ENCODE peak calls at places on chromosomes 2 and 18, in nine cellular contexts. One of them, this sample, is unnamed.

GRCh38 chr18:79064228-79064627 is 5.0 kb upstream of the ATP9B start:
- DNase-seq in GM20000: no peak
- DNase-seq in foreskin fibroblast: no peak
- DNase-seq in endodermal cell: no peak
- DNase-seq in HFFc6: no peak
- DNase-seq in H9: no peak
- DNase-seq in GM13977: no peak
- DNase-seq in fibroblast of lung: no peak
- DNase-seq in AG04450: no peak
- DNase-seq in this sample: no peak

GRCh38 chr18:10059610-10060468 is 146.0 kb downstream of the VAPA start:
- DNase-seq in HFFc6: no peak
- DNase-seq in H9: no peak
- DNase-seq in GM20000: no peak
- DNase-seq in foreskin fibroblast: peak
- DNase-seq in fibroblast of lung: no peak
- DNase-seq in endodermal cell: no peak
- DNase-seq in GM13977: no peak
- DNase-seq in AG04450: no peak
- DNase-seq in this sample: no peak

GRCh38 chr2:203758841-203759691 is 52.6 kb downstream of the CD28 start:
- DNase-seq in H9: no peak
- DNase-seq in GM13977: no peak
- DNase-seq in AG04450: peak
- DNase-seq in HFFc6: peak
- DNase-seq in fibroblast of lung: peak
- DNase-seq in foreskin fibroblast: peak
- DNase-seq in GM20000: no peak
- DNase-seq in endodermal cell: no peak
- DNase-seq in this sample: no peak

GRCh38 chr2:125471963-125472362 is 1184.0 kb upstream of the GYPC start:
- DNase-seq in endodermal cell: peak
- DNase-seq in fibroblast of lung: no peak
- DNase-seq in HFFc6: no peak
- DNase-seq in GM13977: peak
- DNase-seq in foreskin fibroblast: no peak
- DNase-seq in H9: peak
- DNase-seq in AG04450: peak
- DNase-seq in GM20000: peak
- DNase-seq in this sample: no peak

GRCh38 chr2:115083711-115084110 is 641.3 kb downstream of the DPP10 start:
- DNase-seq in H9: no peak
- DNase-seq in GM20000: no peak
- DNase-seq in fibroblast of lung: no peak
- DNase-seq in AG04450: no peak
- DNase-seq in foreskin fibroblast: no peak
- DNase-seq in HFFc6: no peak
- DNase-seq in endodermal cell: no peak
- DNase-seq in GM13977: no peak
- DNase-seq in this sample: no peak

GRCh38 chr2:44075536-44075935 is 79.7 kb upstream of the LRPPRC start:
- DNase-seq in GM13977: no peak
- DNase-seq in H9: no peak
- DNase-seq in GM20000: no peak
- DNase-seq in HFFc6: peak
- DNase-seq in AG04450: no peak
- DNase-seq in fibroblast of lung: peak
- DNase-seq in endodermal cell: no peak
- DNase-seq in foreskin fibroblast: peak
- DNase-seq in this sample: peak

GRCh38 chr2:74849228-74849892 is 15.4 kb downstream of the HK2 start:
- DNase-seq in GM13977: peak
- DNase-seq in HFFc6: no peak
- DNase-seq in endodermal cell: peak
- DNase-seq in fibroblast of lung: peak
- DNase-seq in H9: peak
- DNase-seq in AG04450: no peak
- DNase-seq in foreskin fibroblast: no peak
- DNase-seq in GM20000: peak
- DNase-seq in this sample: no peak

GRCh38 chr2:68251187-68251854 is 1.0 kb downstream of the PPP3R1 start:
- DNase-seq in GM13977: peak
- DNase-seq in GM20000: peak
- DNase-seq in AG04450: no peak
- DNase-seq in H9: peak
- DNase-seq in HFFc6: peak
- DNase-seq in foreskin fibroblast: peak
- DNase-seq in fibroblast of lung: peak
- DNase-seq in endodermal cell: peak
- DNase-seq in this sample: peak

GRCh38 chr2:46774499-46775228 is 140.9 kb downstream of the MCFD2 start:
- DNase-seq in H9: no peak
- DNase-seq in foreskin fibroblast: peak
- DNase-seq in GM20000: no peak
- DNase-seq in AG04450: no peak
- DNase-seq in GM13977: no peak
- DNase-seq in endodermal cell: no peak
- DNase-seq in fibroblast of lung: peak
- DNase-seq in HFFc6: peak
- DNase-seq in this sample: no peak

GRCh38 chr18:27619906-27620305 is 434.8 kb upstream of the CHST9 start:
- DNase-seq in AG04450: no peak
- DNase-seq in endodermal cell: no peak
- DNase-seq in foreskin fibroblast: no peak
- DNase-seq in HFFc6: no peak
- DNase-seq in fibroblast of lung: no peak
- DNase-seq in GM13977: no peak
- DNase-seq in H9: no peak
- DNase-seq in GM20000: no peak
- DNase-seq in this sample: no peak

DNA sequence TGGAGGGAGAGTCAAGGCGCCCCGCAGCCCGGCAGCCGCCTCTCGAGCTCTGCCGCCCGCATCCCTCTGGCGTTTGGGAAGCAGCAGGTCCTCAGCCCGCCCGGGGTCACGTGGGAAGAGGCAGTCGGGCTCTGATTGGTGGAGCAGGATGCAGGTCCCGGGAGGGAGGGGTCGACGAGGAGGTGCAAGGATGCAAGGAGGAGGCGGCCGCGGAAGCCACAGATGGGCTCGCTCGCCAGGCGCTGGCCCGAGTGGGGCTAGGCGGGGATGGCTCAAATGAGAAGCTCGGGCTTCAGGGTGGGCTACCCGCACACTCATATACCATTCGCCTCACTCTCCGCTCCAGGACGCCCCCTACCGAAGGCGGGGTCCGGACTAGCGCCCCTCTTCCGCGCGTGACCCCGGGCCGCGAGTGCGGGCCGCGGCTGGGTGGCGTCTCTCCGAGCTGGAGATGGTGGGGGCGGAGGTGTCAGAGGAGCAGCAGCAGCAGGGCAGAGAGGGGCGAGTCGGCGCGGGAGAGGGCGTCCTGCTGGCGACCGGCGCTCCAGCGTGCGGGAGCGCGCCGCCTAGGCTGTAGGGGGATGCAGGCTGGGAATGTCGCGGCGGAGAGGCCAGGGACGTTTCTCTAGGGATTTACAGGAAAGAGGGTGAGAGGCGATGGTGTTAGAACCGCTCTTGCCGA is at the start of gene TMEFF2:
- DNase-seq in GM13977: peak
- DNase-seq in fibroblast of lung: peak
- DNase-seq in AG04450: peak
- DNase-seq in GM20000: peak
- DNase-seq in foreskin fibroblast: peak
- DNase-seq in HFFc6: peak
- DNase-seq in H9: peak
- DNase-seq in endodermal cell: peak
- DNase-seq in this sample: peak
- TF ChIP-seq CTCF in GM13977: peak
- TF ChIP-seq CTCF in fibroblast of lung: peak
- TF ChIP-seq CTCF in AG04450: peak
- TF ChIP-seq CTCF in GM20000: no peak
- TF ChIP-seq CTCF in foreskin fibroblast: peak
- TF ChIP-seq CTCF in HFFc6: peak
- TF ChIP-seq CTCF in H9: peak
- TF ChIP-seq CTCF in endodermal cell: peak
- TF ChIP-seq CTCF in this sample: peak

GRCh38 chr18:63320041-63320689 is 596 bp upstream of the BCL2 start:
- DNase-seq in AG04450: peak
- DNase-seq in GM20000: peak
- DNase-seq in GM13977: peak
- DNase-seq in fibroblast of lung: peak
- DNase-seq in foreskin fibroblast: peak
- DNase-seq in H9: peak
- DNase-seq in HFFc6: peak
- DNase-seq in endodermal cell: peak
- DNase-seq in this sample: peak
- TF ChIP-seq CTCF in AG04450: no peak
- TF ChIP-seq CTCF in GM20000: no peak
- TF ChIP-seq CTCF in GM13977: peak
- TF ChIP-seq CTCF in fibroblast of lung: no peak
- TF ChIP-seq CTCF in foreskin fibroblast: no peak
- TF ChIP-seq CTCF in H9: no peak
- TF ChIP-seq CTCF in HFFc6: peak
- TF ChIP-seq CTCF in endodermal cell: peak
- TF ChIP-seq CTCF in this sample: no peak

GRCh38 chr2:144361742-144362141 is 158.2 kb downstream of the ZEB2 start:
- DNase-seq in endodermal cell: no peak
- DNase-seq in GM20000: no peak
- DNase-seq in HFFc6: no peak
- DNase-seq in H9: no peak
- DNase-seq in GM13977: no peak
- DNase-seq in AG04450: no peak
- DNase-seq in foreskin fibroblast: no peak
- DNase-seq in fibroblast of lung: no peak
- DNase-seq in this sample: no peak
- TF ChIP-seq CTCF in endodermal cell: peak
- TF ChIP-seq CTCF in GM20000: no peak
- TF ChIP-seq CTCF in HFFc6: no peak
- TF ChIP-seq CTCF in H9: peak
- TF ChIP-seq CTCF in GM13977: no peak
- TF ChIP-seq CTCF in AG04450: peak
- TF ChIP-seq CTCF in foreskin fibroblast: no peak
- TF ChIP-seq CTCF in fibroblast of lung: no peak
- TF ChIP-seq CTCF in this sample: no peak

DNA sequence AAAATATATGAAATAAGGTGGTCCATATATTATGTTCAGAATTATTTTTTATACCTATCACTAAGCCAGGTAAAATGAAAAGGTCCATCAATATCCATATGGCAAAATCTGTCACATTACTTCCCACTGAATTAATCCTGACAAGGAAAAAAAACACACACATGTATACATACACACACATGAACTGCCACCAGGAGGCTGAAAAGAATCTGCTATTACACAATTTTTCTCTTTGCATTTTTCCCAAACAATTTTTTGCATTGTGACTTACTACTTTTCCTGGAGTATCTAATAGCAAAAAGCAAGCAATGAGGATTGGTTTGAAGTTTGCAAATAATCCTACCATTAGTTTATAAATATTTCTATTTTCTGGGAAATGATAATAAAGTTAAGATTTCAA is 128.2 kb upstream of the CD226 start:
- DNase-seq in H9: no peak
- DNase-seq in fibroblast of lung: no peak
- DNase-seq in HFFc6: peak
- DNase-seq in GM20000: no peak
- DNase-seq in GM13977: no peak
- DNase-seq in AG04450: no peak
- DNase-seq in foreskin fibroblast: peak
- DNase-seq in endodermal cell: no peak
- DNase-seq in this sample: no peak
- TF ChIP-seq CTCF in H9: no peak
- TF ChIP-seq CTCF in fibroblast of lung: no peak
- TF ChIP-seq CTCF in HFFc6: peak
- TF ChIP-seq CTCF in GM20000: no peak
- TF ChIP-seq CTCF in GM13977: no peak
- TF ChIP-seq CTCF in AG04450: peak
- TF ChIP-seq CTCF in foreskin fibroblast: no peak
- TF ChIP-seq CTCF in endodermal cell: peak
- TF ChIP-seq CTCF in this sample: no peak

GRCh38 chr18:23238651-23239349 is 103.5 kb downstream of the CABLES1 start:
- DNase-seq in HFFc6: no peak
- DNase-seq in fibroblast of lung: peak
- DNase-seq in GM13977: no peak
- DNase-seq in GM20000: no peak
- DNase-seq in endodermal cell: no peak
- DNase-seq in H9: no peak
- DNase-seq in AG04450: no peak
- DNase-seq in foreskin fibroblast: no peak
- DNase-seq in this sample: no peak

GRCh38 chr18:23238152-23238531 is 102.9 kb downstream of the CABLES1 start:
- DNase-seq in endodermal cell: no peak
- DNase-seq in GM20000: no peak
- DNase-seq in GM13977: no peak
- DNase-seq in H9: no peak
- DNase-seq in AG04450: no peak
- DNase-seq in foreskin fibroblast: peak
- DNase-seq in fibroblast of lung: peak
- DNase-seq in HFFc6: no peak
- DNase-seq in this sample: no peak

GRCh38 chr18:23236876-23237468 is 101.7 kb downstream of the CABLES1 start:
- DNase-seq in GM13977: no peak
- DNase-seq in endodermal cell: no peak
- DNase-seq in HFFc6: no peak
- DNase-seq in GM20000: no peak
- DNase-seq in fibroblast of lung: no peak
- DNase-seq in H9: no peak
- DNase-seq in foreskin fibroblast: no peak
- DNase-seq in AG04450: no peak
- DNase-seq in this sample: no peak

GRCh38 chr18:23239350-23239692 is 104.0 kb downstream of the CABLES1 start:
- DNase-seq in GM20000: no peak
- DNase-seq in AG04450: no peak
- DNase-seq in fibroblast of lung: no peak
- DNase-seq in GM13977: no peak
- DNase-seq in foreskin fibroblast: no peak
- DNase-seq in endodermal cell: no peak
- DNase-seq in HFFc6: no peak
- DNase-seq in H9: no peak
- DNase-seq in this sample: no peak

DNA sequence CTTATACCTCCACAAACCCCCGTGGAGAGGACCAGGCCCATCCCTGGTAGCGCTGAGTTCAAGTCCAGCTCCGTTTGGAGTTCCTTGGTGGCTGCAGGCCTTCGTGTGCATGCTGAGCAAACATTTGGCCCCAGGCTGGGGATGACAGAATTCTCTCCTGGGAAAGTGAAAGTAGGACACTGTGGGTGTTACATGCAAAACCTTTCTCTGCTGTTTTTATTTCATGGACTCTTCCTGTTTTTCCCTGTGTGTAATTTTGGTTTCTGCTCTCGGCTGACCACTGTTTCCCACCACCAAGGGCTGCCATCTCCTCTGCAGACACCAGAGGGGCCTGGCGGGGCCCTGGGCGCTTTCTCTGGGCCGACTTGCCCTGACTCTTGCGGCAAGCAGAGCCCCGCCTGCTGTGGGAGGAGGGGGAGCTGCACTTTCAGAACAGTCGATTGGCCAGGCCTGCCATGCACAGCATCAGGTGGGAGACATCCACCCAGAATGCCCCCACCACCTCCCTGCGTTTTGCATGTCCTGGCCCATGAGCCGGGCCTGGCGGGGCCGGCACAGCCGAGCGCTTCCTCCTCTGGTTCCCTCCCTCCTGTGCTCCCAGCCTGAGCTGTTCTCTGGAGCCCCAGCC is 102.4 kb downstream of the CABLES1 start:
- DNase-seq in H9: peak
- DNase-seq in GM20000: peak
- DNase-seq in foreskin fibroblast: peak
- DNase-seq in HFFc6: no peak
- DNase-seq in AG04450: no peak
- DNase-seq in fibroblast of lung: peak
- DNase-seq in GM13977: peak
- DNase-seq in endodermal cell: peak
- DNase-seq in this sample: no peak
- TF ChIP-seq CTCF in H9: peak
- TF ChIP-seq CTCF in GM20000: peak
- TF ChIP-seq CTCF in foreskin fibroblast: peak
- TF ChIP-seq CTCF in HFFc6: peak
- TF ChIP-seq CTCF in AG04450: peak
- TF ChIP-seq CTCF in fibroblast of lung: peak
- TF ChIP-seq CTCF in GM13977: peak
- TF ChIP-seq CTCF in endodermal cell: peak
- TF ChIP-seq CTCF in this sample: peak

This sample was measured in AG09319.